ENCODE peak calls at places on chromosomes 3 and 15, in ten cellular contexts. T, E, Y, D, H, Q, I, Z, R and X are unnamed samples.

GRCh38 chr15:47870300-47870955 is 153.1 kb downstream of the SEMA6D start:
- DNase-seq in D (no peak), E (no peak), T (no peak), Z (no peak), Q (no peak), Y (no peak), I (no peak), H (no peak), R (no peak), X (no peak)

GRCh38 chr15:38041576-38041975 is 107.1 kb downstream of the TMCO5A start:
- DNase-seq in Y (no peak), I (no peak), H (peak), E (peak), D (no peak), Z (no peak), Q (no peak), R (no peak), T (no peak), X (no peak)

GRCh38 chr3:197837282-197837681 is 46.2 kb downstream of the LRCH3 start:
- DNase-seq in D (no peak), H (no peak), I (no peak), R (no peak), T (no peak), Z (no peak), E (no peak), Q (no peak), Y (no peak), X (no peak)

GRCh38 chr3:110583373-110583935 is 488.2 kb upstream of the NECTIN3 start:
- DNase-seq in Z (no peak), I (no peak), Q (no peak), T (no peak), D (no peak), R (no peak), E (peak), H (peak), Y (no peak), X (no peak)

GRCh38 chr3:20478407-20478806 is 292.4 kb upstream of the SGO1 start:
- DNase-seq in I (no peak), H (no peak), Q (no peak), Y (no peak), Z (no peak), T (no peak), D (no peak), R (no peak), E (no peak), X (no peak)

GRCh38 chr3:39407773-39408492 is 1.4 kb downstream of the RPSA start:
- DNase-seq in R (no peak), Z (no peak), Q (no peak), I (no peak), E (peak), Y (no peak), T (no peak), D (no peak), H (peak), X (no peak)

GRCh38 chr15:96254168-96254567 is 76.3 kb upstream of the NR2F2 start:
- DNase-seq in I (no peak), Q (no peak), R (no peak), Z (no peak), Y (no peak), E (no peak), D (no peak), H (no peak), T (no peak), X (no peak)

GRCh38 chr3:63872135-63872924 is 8.7 kb downstream of the ATXN7 start:
- DNase-seq in Y (no peak), D (no peak), Q (no peak), R (no peak), E (peak), T (no peak), I (peak), H (peak), Z (no peak), X (no peak)

GRCh38 chr3:69205385-69205784 is 83.0 kb upstream of the LMOD3 start:
- DNase-seq in D (no peak), I (no peak), R (no peak), E (no peak), Z (no peak), T (no peak), Q (no peak), Y (no peak), H (no peak), X (no peak)

GRCh38 chr3:58779934-58780333 is 113.4 kb upstream of the FAM3D start:
- DNase-seq in E (no peak), Y (no peak), H (no peak), T (no peak), Q (no peak), D (no peak), I (no peak), R (no peak), Z (no peak), X (no peak)

GRCh38 chr15:92637621-92638020 is 18.0 kb downstream of the FAM174B start:
- DNase-seq in Q (no peak), Z (no peak), D (no peak), I (no peak), Y (no peak), R (no peak), T (no peak), E (no peak), H (no peak), X (no peak)

GRCh38 chr15:45448516-45448915 is 70.2 kb upstream of the GATM start:
- DNase-seq in I (no peak), T (no peak), H (peak), Q (no peak), Y (no peak), D (no peak), E (peak), Z (no peak), R (no peak), X (no peak)

GRCh38 chr3:129399895-129400357 is 28.5 kb downstream of the EFCAB12 start:
- DNase-seq in I (no peak), Z (no peak), T (no peak), E (no peak), D (no peak), H (no peak), Y (no peak), R (no peak), Q (no peak), X (no peak)

GRCh38 chr3:49358884-49359225 is 702 bp upstream of the GPX1 start:
- DNase-seq in I (no peak), Q (no peak), R (no peak), H (no peak), E (no peak), Y (no peak), Z (no peak), T (no peak), D (no peak), X (no peak)

GRCh38 chr3:174219738-174220137 is 639.4 kb upstream of the NAALADL2 start:
- DNase-seq in T (no peak), R (no peak), Y (no peak), H (no peak), I (no peak), E (no peak), Z (no peak), Q (no peak), D (no peak), X (no peak)

GRCh38 chr3:13853978-13854296 is 25.9 kb downstream of the WNT7A start:
- DNase-seq in Q (no peak), R (no peak), Z (no peak), E (no peak), H (no peak), I (no peak), Y (no peak), D (no peak), T (no peak), X (no peak)

GRCh38 chr15:72796515-72797337 is 13.2 kb upstream of the ADPGK start:
- DNase-seq in E (peak), R (no peak), Q (peak), T (peak), Y (peak), D (peak), I (peak), H (peak), Z (peak), X (peak)

GRCh38 chr3:154018100-154018696 is 103.0 kb upstream of the ARHGEF26 start:
- DNase-seq in D (no peak), Z (peak), R (no peak), Y (no peak), T (peak), I (no peak), Q (peak), H (peak), E (peak), X (no peak)

GRCh38 chr3:49053543-49053942 is 24.3 kb upstream of the IMPDH2 start:
- DNase-seq in D (no peak), H (no peak), E (no peak), Q (no peak), Y (no peak), Z (no peak), R (no peak), T (no peak), I (no peak), X (no peak)

GRCh38 chr3:14879161-14879888 is 60.6 kb downstream of the FGD5 start:
- DNase-seq in H (no peak), E (no peak), R (no peak), T (peak), Z (no peak), Y (no peak), D (no peak), I (no peak), Q (peak), X (peak)